ENCODE peak calls at places on chromosomes 4 and X, in ten cellular contexts. C, A, M, F, B, Y, Z, J, T and G are unnamed samples.

GRCh38 chrX:16788477-16788876 is 2.2 kb downstream of the TXLNG start:
- DNase-seq in M (no peak), B (no peak), Z (no peak), T (no peak), A (no peak), Y (no peak), F (no peak), C (no peak), J (no peak), G (no peak)

GRCh38 chr4:879730-880079 is 52.4 kb downstream of the GAK start:
- DNase-seq in F (no peak), B (peak; percentile 75), J (no peak), M (no peak), Z (no peak), T (no peak), C (no peak), A (no peak), Y (no peak), G (no peak)

GRCh38 chr4:165326831-165327210 is 648 bp upstream of the MSMO1 start:
- DNase-seq in B (peak; percentile 41), M (no peak), T (peak; percentile 57), Y (no peak), J (peak; percentile 67), C (no peak), Z (peak; percentile 36), A (no peak), F (no peak), G (no peak)

GRCh38 chr4:42401171-42401570 is 3.9 kb downstream of the SHISA3 start:
- DNase-seq in M (no peak), Y (peak; percentile 78), T (no peak), A (no peak), J (peak; percentile 9), B (no peak), F (no peak), Z (no peak), C (no peak), G (no peak)

GRCh38 chr4:48315728-48316630 is 25.4 kb upstream of the SLAIN2 start:
- DNase-seq in B (peak; percentile 70), Y (no peak), J (peak; percentile 55), F (peak; percentile 68), Z (peak; percentile 16), T (no peak), A (no peak), C (peak; percentile 2), M (no peak), G (no peak)

GRCh38 chr4:84146300-84146942 is 352.7 kb downstream of the NKX6-1 start:
- DNase-seq in C (no peak), T (no peak), B (peak; percentile 41), J (no peak), Y (no peak), M (no peak), A (no peak), F (no peak), Z (no peak), G (no peak)

GRCh38 chr4:148118628-148119027 is 323.6 kb downstream of the NR3C2 start:
- DNase-seq in J (no peak), M (no peak), B (peak; percentile 5), Y (no peak), A (no peak), T (no peak), F (no peak), C (no peak), Z (no peak), G (no peak)

GRCh38 chrX:46263494-46263893 is 281.7 kb downstream of the ZNF674 start:
- DNase-seq in Y (no peak), B (no peak), Z (no peak), J (no peak), C (no peak), T (no peak), F (peak; percentile 32), M (no peak), A (no peak), G (no peak)

GRCh38 chrX:69113723-69114122 is 51.5 kb downstream of the PJA1 start:
- DNase-seq in Y (no peak), C (no peak), Z (no peak), J (no peak), F (no peak), B (no peak), M (no peak), A (no peak), T (no peak), G (no peak)

GRCh38 chr4:67035501-67035900 is 509.8 kb downstream of the CENPC start:
- DNase-seq in B (no peak), C (no peak), Y (no peak), A (no peak), F (peak; percentile 80), Z (no peak), M (no peak), T (no peak), J (no peak), G (no peak)

GRCh38 chrX:109872021-109872730 is 130.7 kb upstream of the TMEM164 start:
- DNase-seq in M (no peak), B (no peak), C (no peak), A (no peak), Z (no peak), F (peak; percentile 58), T (no peak), J (no peak), Y (no peak), G (no peak)

GRCh38 chr4:113013746-113014145 is 35.7 kb upstream of the ANK2 start:
- DNase-seq in B (no peak), A (no peak), M (no peak), C (no peak), Y (no peak), Z (no peak), J (no peak), F (no peak), T (no peak), G (no peak)

GRCh38 chr4:118351851-118352827 is 664 bp downstream of the PRSS12 start:
- DNase-seq in A (peak; percentile 41), Z (peak; percentile 62), M (no peak), J (peak; percentile 45), T (peak; percentile 74), F (no peak), C (peak; percentile 24), B (peak; percentile 33), Y (peak; percentile 75), G (peak; percentile 17)

GRCh38 chrX:18146009-18146408 is 74.7 kb downstream of the BEND2 start:
- DNase-seq in T (no peak), Y (no peak), A (no peak), F (no peak), M (no peak), Z (no peak), J (no peak), C (no peak), B (no peak), G (no peak)

GRCh38 chr4:47972181-47972580 is 44.3 kb downstream of the CNGA1 start:
- DNase-seq in A (no peak), C (no peak), Y (no peak), T (no peak), J (no peak), Z (no peak), M (no peak), F (no peak), B (peak; percentile 36), G (no peak)

GRCh38 chr4:48212165-48212564 is 57.5 kb downstream of the TEC start:
- DNase-seq in C (no peak), T (no peak), B (peak; percentile 80), Y (no peak), J (no peak), F (no peak), M (no peak), Z (no peak), A (no peak), G (no peak)

GRCh38 chr4:8385611-8386010 is 54.9 kb downstream of the ACOX3 start:
- DNase-seq in A (no peak), Z (no peak), M (no peak), Y (peak; percentile 55), C (no peak), B (no peak), J (no peak), T (peak; percentile 22), F (no peak), G (no peak)

GRCh38 chr4:2393353-2394270 is 24.8 kb downstream of the ZFYVE28 start:
- DNase-seq in A (no peak), B (peak; percentile 56), F (no peak), T (peak; percentile 65), C (no peak), J (peak; percentile 69), Y (no peak), M (no peak), Z (peak; percentile 76), G (no peak)

GRCh38 chrX:19448077-19448476 is 67.2 kb downstream of the MAP3K15 start:
- DNase-seq in M (no peak), A (no peak), F (no peak), T (no peak), C (no peak), B (no peak), J (peak; percentile 4), Y (no peak), Z (no peak), G (no peak)

GRCh38 chr4:146654976-146655761 is 16.5 kb downstream of the POU4F2 start:
- DNase-seq in M (no peak), J (peak; percentile 56), B (no peak), Y (peak; percentile 66), Z (peak; percentile 72), F (peak; percentile 21), C (peak; percentile 41), T (no peak), A (peak; percentile 59), G (no peak)
- TF ChIP-seq CTCF in M (no peak), J (peak; percentile 7), B (no peak), Y (no peak), Z (no peak), F (no peak), C (peak; percentile 33), T (no peak), A (peak; percentile 56), G (no peak)

GRCh38 chr4:154344686-154345085 is 146.9 kb downstream of the DCHS2 start:
- DNase-seq in T (no peak), J (no peak), A (no peak), M (no peak), Z (peak; percentile 42), B (peak; percentile 41), Y (no peak), C (no peak), F (no peak), G (no peak)
- TF ChIP-seq CTCF in T (no peak), J (no peak), A (peak; percentile 20), M (no peak), Z (no peak), B (peak; percentile 24), Y (no peak), C (peak; percentile 27), F (no peak), G (no peak)

GRCh38 chrX:129347291-129347690 is 176.0 kb downstream of the SMARCA1 start:
- DNase-seq in T (no peak), J (no peak), F (no peak), Y (no peak), C (no peak), A (no peak), M (no peak), Z (peak; percentile 42), B (peak; percentile 1), G (no peak)
- TF ChIP-seq CTCF in T (no peak), J (no peak), F (no peak), Y (no peak), C (peak; percentile 41), A (peak; percentile 32), M (no peak), Z (peak; percentile 51), B (peak; percentile 26), G (no peak)

DNA sequence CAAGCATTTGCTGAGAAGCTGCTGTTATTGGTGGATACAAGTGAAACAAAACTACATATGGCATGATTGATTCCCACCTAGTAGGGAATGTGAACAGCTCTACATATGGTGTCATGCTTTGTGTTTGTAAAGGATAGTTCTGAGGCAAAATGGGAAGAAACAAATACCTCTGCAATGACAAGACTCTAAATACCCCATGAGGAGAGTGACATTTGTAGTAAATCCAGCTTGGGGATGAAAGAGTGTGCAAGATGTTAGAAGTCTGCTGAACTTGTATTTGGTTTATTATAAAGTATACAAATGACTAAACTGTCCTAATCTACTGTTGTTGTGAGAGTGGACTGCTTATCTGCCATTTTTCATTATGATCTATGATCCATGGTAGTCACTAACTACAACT is 120.8 kb upstream of the HS3ST1 start:
- DNase-seq in Y (no peak), Z (no peak), F (peak; percentile 33), A (no peak), C (no peak), B (no peak), T (no peak), M (no peak), J (no peak), G (no peak)
- TF ChIP-seq CTCF in Y (no peak), Z (no peak), F (no peak), A (no peak), C (no peak), B (no peak), T (no peak), M (no peak), J (no peak), G (no peak)